ENCODE peak calls at places on chromosomes 7 and 10, in six cellular contexts. O, Z, U, G, R and N are unnamed samples.

GRCh38 chr7:138663741-138664710 is 37.1 kb downstream of the SVOPL start:
- DNase-seq in O (peak), Z (peak), U (no peak), G (peak), R (no peak), N (no peak)

GRCh38 chr7:36598056-36598675 is 126.1 kb downstream of the AOAH start:
- DNase-seq in O (no peak), Z (no peak), U (no peak), G (no peak), R (no peak), N (no peak)

GRCh38 chr7:20454202-20454601 is 123.5 kb downstream of the ITGB8 start:
- DNase-seq in O (no peak), Z (no peak), U (no peak), G (no peak), R (no peak), N (no peak)

GRCh38 chr10:79133386-79133785 is 64.6 kb downstream of the ZMIZ1 start:
- DNase-seq in O (no peak), Z (no peak), U (no peak), G (no peak), R (no peak), N (no peak)

GRCh38 chr10:100744136-100744979 is 1.0 kb upstream of the PAX2 start:
- DNase-seq in O (peak), Z (no peak), U (no peak), G (peak), R (no peak), N (no peak)

GRCh38 chr7:94264756-94265155 is 129.9 kb upstream of the COL1A2 start:
- DNase-seq in O (no peak), Z (no peak), U (no peak), G (no peak), R (no peak), N (no peak)

GRCh38 chr10:47288916-47289495 is 11.0 kb upstream of the GDF10 start:
- DNase-seq in O (no peak), Z (no peak), U (no peak), G (no peak), R (no peak), N (no peak)

GRCh38 chr7:2450198-2451107 is 25.7 kb downstream of the GRIFIN start:
- DNase-seq in O (no peak), Z (no peak), U (no peak), G (no peak), R (no peak), N (peak)

GRCh38 chr7:74380720-74381119 is 73.0 kb upstream of the GTF2IRD1 start:
- DNase-seq in O (no peak), Z (no peak), U (no peak), G (no peak), R (peak), N (no peak)

GRCh38 chr7:143318661-143319060 is 2.8 kb downstream of the CLCN1 start:
- DNase-seq in O (no peak), Z (no peak), U (no peak), G (no peak), R (peak), N (no peak)

GRCh38 chr7:98249106-98249505 is 2.9 kb downstream of the TECPR1 start:
- DNase-seq in O (no peak), Z (no peak), U (no peak), G (no peak), R (no peak), N (no peak)

GRCh38 chr10:110168601-110169481 is 38.6 kb upstream of the MXI1 start:
- DNase-seq in O (peak), Z (no peak), U (no peak), G (peak), R (peak), N (no peak)

GRCh38 chr10:122279725-122280141 is 8.6 kb downstream of the BTBD16 start:
- DNase-seq in O (peak), Z (peak), U (no peak), G (peak), R (peak), N (peak)

GRCh38 chr10:103707956-103708626 is 147.3 kb downstream of the SH3PXD2A start:
- DNase-seq in O (no peak), Z (no peak), U (no peak), G (no peak), R (no peak), N (no peak)

GRCh38 chr10:5079836-5080235 is 14.4 kb upstream of the AKR1C3 start:
- DNase-seq in O (no peak), Z (no peak), U (no peak), G (no peak), R (peak), N (no peak)

GRCh38 chr10:90988024-90988423 is 67.1 kb upstream of the ANKRD1 start:
- DNase-seq in O (no peak), Z (no peak), U (no peak), G (no peak), R (no peak), N (no peak)

GRCh38 chr10:241451-241850 is 106.2 kb downstream of the ZMYND11 start:
- DNase-seq in O (no peak), Z (no peak), U (no peak), G (no peak), R (no peak), N (no peak)

GRCh38 chr10:78599122-78599853 is 469.5 kb upstream of the ZMIZ1 start:
- DNase-seq in O (no peak), Z (no peak), U (no peak), G (no peak), R (no peak), N (no peak)

GRCh38 chr7:134547738-134548054 is 1.2 kb upstream of the AKR1B15 start:
- DNase-seq in O (no peak), Z (peak), U (peak), G (no peak), R (no peak), N (peak)

GRCh38 chr7:117269417-117269816 is 53.4 kb downstream of the WNT2 start:
- DNase-seq in O (no peak), Z (no peak), U (no peak), G (no peak), R (no peak), N (no peak)

GRCh38 chr10:77391605-77392235 is 245.9 kb downstream of the KCNMA1 start:
- DNase-seq in O (peak), Z (peak), U (no peak), G (peak), R (peak), N (peak)
- TF ChIP-seq CREB1 in O (no peak), Z (no peak), U (no peak), G (no peak), R (no peak), N (no peak)

GRCh38 chr7:140625908-140626868 is 14.4 kb downstream of the DENND2A start:
- DNase-seq in O (peak), Z (peak), U (no peak), G (peak), R (no peak), N (no peak)

GRCh38 chr7:140618291-140618690 is 22.3 kb downstream of the DENND2A start:
- DNase-seq in O (no peak), Z (no peak), U (no peak), G (no peak), R (no peak), N (no peak)

GRCh38 chr7:140621326-140622035 is 19.1 kb downstream of the DENND2A start:
- DNase-seq in O (no peak), Z (no peak), U (no peak), G (no peak), R (no peak), N (no peak)

GRCh38 chr7:140619101-140619615 is 21.5 kb downstream of the DENND2A start:
- DNase-seq in O (no peak), Z (no peak), U (no peak), G (no peak), R (no peak), N (no peak)

GRCh38 chr7:140623995-140624902 is 16.4 kb downstream of the DENND2A start:
- DNase-seq in O (no peak), Z (no peak), U (no peak), G (peak), R (no peak), N (no peak)
- TF ChIP-seq CREB1 in O (no peak), Z (no peak), U (no peak), G (no peak), R (no peak), N (no peak)

GRCh38 chr10:1363466-1364121 is 307.4 kb downstream of the WDR37 start:
- DNase-seq in O (peak), Z (no peak), U (no peak), G (no peak), R (no peak), N (no peak)
- TF ChIP-seq CREB1 in O (no peak), Z (no peak), U (no peak), G (no peak), R (no peak), N (no peak)

DNA sequence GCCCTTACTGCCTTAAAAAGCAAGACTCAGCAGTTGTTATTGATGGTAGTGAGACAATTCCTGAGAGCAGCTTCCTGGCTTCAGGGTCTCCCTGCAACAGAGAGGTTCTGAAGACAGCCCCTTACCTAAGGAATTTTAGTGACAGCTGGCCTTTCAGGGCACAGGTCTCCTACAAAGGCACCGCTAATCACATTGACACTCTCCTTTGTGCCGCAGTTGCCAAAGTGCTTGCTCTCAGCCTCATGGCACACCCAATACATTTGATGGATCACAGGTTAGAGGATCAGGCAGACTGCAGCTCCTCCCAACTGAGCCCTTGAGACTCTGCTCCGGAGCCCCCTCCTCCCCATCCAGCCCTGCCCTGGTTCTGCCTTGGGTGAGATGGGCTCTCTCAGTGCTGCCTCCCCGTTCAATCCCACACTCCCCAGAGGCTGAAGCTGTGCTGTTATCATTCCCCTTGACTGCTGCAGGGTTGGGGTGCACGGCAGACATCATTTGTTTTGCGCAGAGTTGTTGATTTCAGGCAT is 198.2 kb downstream of the EMX2 start:
- DNase-seq in O (no peak), Z (no peak), U (no peak), G (peak), R (no peak), N (no peak)
- TF ChIP-seq CREB1 in O (no peak), Z (no peak), U (no peak), G (no peak), R (no peak), N (no peak)

DNA sequence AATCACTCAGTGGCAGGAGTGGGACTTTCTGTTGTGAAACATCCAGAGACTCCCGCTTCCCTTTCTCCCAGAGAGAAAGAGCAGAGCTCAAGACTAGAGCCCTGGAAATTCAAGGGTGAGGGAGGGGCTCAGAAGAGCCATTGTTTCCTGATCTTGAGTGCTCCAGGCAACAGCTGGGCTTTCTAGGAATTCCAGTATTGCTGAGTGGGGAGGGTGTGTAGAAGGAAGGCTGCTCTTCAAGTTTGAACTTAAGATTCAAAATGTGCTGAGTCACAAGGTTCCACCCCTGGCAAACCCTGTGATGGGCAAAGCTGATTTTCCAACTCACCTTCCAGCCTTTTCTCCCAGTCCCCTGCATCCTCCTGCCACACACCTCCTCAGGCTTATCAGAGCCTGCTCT is 42.3 kb upstream of the MSRB2 start:
- DNase-seq in O (no peak), Z (peak), U (no peak), G (peak), R (no peak), N (no peak)
- TF ChIP-seq CREB1 in O (no peak), Z (no peak), U (no peak), G (no peak), R (no peak), N (no peak)

DNA sequence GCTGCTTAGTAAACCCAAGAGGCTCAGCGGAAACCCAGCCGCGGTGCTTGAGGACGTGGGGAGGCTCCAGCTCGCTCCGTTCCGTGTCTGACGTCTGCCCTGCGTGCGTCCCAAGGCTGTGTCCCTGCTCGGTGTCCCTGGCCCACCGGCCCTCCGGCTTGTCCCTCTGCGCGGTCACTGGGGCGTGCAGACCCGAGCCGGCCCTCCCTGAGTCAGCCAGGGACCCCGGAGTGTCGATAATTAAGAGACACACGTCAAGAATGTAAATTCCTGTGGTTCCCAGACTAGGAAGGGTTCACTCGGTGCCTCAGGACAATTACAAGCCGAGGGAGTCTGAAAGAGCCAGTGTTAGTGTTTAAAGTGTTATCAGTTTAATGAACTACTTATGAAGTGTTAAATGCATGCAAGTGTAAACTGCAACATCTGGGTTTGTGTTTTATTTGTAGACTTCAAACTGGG is 99.0 kb downstream of the WDR11 start:
- DNase-seq in O (peak), Z (peak), U (no peak), G (peak), R (no peak), N (no peak)
- TF ChIP-seq CREB1 in O (no peak), Z (no peak), U (no peak), G (peak), R (no peak), N (no peak)

DNA sequence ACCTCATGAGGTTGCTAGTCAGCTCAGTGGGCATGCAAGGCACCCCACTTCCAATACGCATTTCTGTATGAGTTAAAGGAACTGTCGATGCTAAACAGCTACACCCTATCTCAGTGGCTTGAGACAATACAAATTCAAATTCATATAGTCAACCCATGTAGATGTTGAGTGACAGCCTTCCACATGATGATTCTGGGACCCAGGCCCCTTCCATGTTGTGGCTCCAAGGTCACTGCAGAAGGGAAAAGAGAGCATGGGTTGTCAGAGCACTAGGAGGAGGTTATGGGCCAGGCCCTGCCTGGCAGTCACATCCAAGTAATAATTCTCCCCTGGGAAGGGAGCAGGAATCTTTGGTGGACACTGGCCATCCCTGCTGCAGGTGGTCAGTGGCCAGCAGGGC is 28.2 kb downstream of the C10orf105 start:
- DNase-seq in O (no peak), Z (no peak), U (no peak), G (no peak), R (no peak), N (no peak)
- TF ChIP-seq CREB1 in O (no peak), Z (no peak), U (no peak), G (no peak), R (no peak), N (no peak)